ENCODE peak calls at places on chromosomes 2 and 18, in six cellular contexts. T, G, N, S, P and X are unnamed samples.

GRCh38 chr2:60364441-60364840 is 189.0 kb downstream of the BCL11A start:
- DNase-seq in T (no peak), G (no peak), N (no peak), S (no peak), P (peak; percentile 76), X (no peak)

GRCh38 chr2:11270891-11271290 is 73.5 kb downstream of the ROCK2 start:
- DNase-seq in T (no peak), G (no peak), N (peak; percentile 11), S (no peak), P (no peak), X (no peak)

GRCh38 chr2:183162362-183162761 is 38.1 kb downstream of the NUP35 start:
- DNase-seq in T (no peak), G (no peak), N (peak; percentile 30), S (no peak), P (no peak), X (no peak)

GRCh38 chr2:74464406-74464805 is 776 bp downstream of the MOGS start:
- DNase-seq in T (no peak), G (no peak), N (no peak), S (no peak), P (no peak), X (no peak)

GRCh38 chr2:27275211-27276150 is at the start of gene DNAJC5G:
- DNase-seq in T (no peak), G (no peak), N (no peak), S (no peak), P (no peak), X (no peak)

GRCh38 chr18:79139206-79139605 is 70.0 kb downstream of the ATP9B start:
- DNase-seq in T (no peak), G (no peak), N (no peak), S (no peak), P (no peak), X (no peak)

GRCh38 chr2:25228848-25229674 is 60.7 kb upstream of the POMC start:
- DNase-seq in T (no peak), G (peak; percentile 53), N (peak; percentile 75), S (peak; percentile 36), P (peak; percentile 46), X (no peak)

GRCh38 chr2:205686231-205687017 is 4.1 kb downstream of the NRP2 start:
- DNase-seq in T (no peak), G (no peak), N (no peak), S (no peak), P (no peak), X (no peak)

GRCh38 chr2:154455871-154456270 is 242.6 kb upstream of the KCNJ3 start:
- DNase-seq in T (no peak), G (no peak), N (peak; percentile 23), S (no peak), P (no peak), X (no peak)

GRCh38 chr2:237213325-237214040 is 127.8 kb downstream of the COPS8 start:
- DNase-seq in T (no peak), G (no peak), N (peak; percentile 90), S (no peak), P (no peak), X (no peak)

GRCh38 chr2:223772363-223772762 is 65.0 kb downstream of the AP1S3 start:
- DNase-seq in T (no peak), G (peak; percentile 74), N (no peak), S (no peak), P (no peak), X (no peak)

GRCh38 chr2:194087089-194087488 is 1569.9 kb upstream of the SLC39A10 start:
- DNase-seq in T (no peak), G (no peak), N (peak; percentile 10), S (no peak), P (no peak), X (no peak)

GRCh38 chr2:236366406-236366805 is 102.2 kb upstream of the ASB18 start:
- DNase-seq in T (no peak), G (no peak), N (no peak), S (no peak), P (no peak), X (no peak)

GRCh38 chr2:159497256-159497655 is 119.1 kb downstream of the BAZ2B start:
- DNase-seq in T (no peak), G (no peak), N (peak; percentile 86), S (no peak), P (no peak), X (no peak)

GRCh38 chr2:241617431-241618154 is 19.4 kb downstream of the THAP4 start:
- DNase-seq in T (no peak), G (no peak), N (no peak), S (no peak), P (peak; percentile 62), X (no peak)

GRCh38 chr2:9554841-9555337 is 741 bp downstream of the ADAM17 start:
- DNase-seq in T (peak; percentile 24), G (no peak), N (peak; percentile 93), S (no peak), P (peak; percentile 44), X (no peak)

GRCh38 chr2:52289776-52290175 is 1257.8 kb upstream of the NRXN1 start:
- DNase-seq in T (no peak), G (no peak), N (no peak), S (no peak), P (no peak), X (no peak)

GRCh38 chr2:7658486-7658885 is 741.3 kb downstream of the RNF144A start:
- DNase-seq in T (no peak), G (no peak), N (no peak), S (no peak), P (no peak), X (no peak)

GRCh38 chr2:25305809-25306208 is 35.9 kb downstream of the DNMT3A start:
- DNase-seq in T (no peak), G (peak; percentile 97), N (no peak), S (peak; percentile 38), P (peak; percentile 30), X (no peak)

GRCh38 chr2:228657807-228658402 is 476.4 kb upstream of the SPHKAP start:
- DNase-seq in T (no peak), G (peak; percentile 7), N (peak; percentile 74), S (no peak), P (peak; percentile 58), X (no peak)

GRCh38 chr2:177169810-177170514 is 42.6 kb upstream of the HNRNPA3 start:
- DNase-seq in T (no peak), G (no peak), N (peak; percentile 47), S (no peak), P (peak; percentile 94), X (no peak)

GRCh38 chr18:14947482-14948162 is 199.7 kb downstream of the ANKRD30B start:
- DNase-seq in T (no peak), G (no peak), N (no peak), S (no peak), P (no peak), X (no peak)

GRCh38 chr18:12908706-12909105 is 24.7 kb upstream of the PTPN2 start:
- DNase-seq in T (no peak), G (no peak), N (peak; percentile 55), S (no peak), P (no peak), X (no peak)

GRCh38 chr2:230877737-230878598 is 13.2 kb downstream of the ITM2C start:
- DNase-seq in T (no peak), G (no peak), N (no peak), S (no peak), P (no peak), X (no peak)

GRCh38 chr18:70126832-70127231 is 78.7 kb downstream of the RTTN start:
- DNase-seq in T (no peak), G (no peak), N (no peak), S (no peak), P (peak; percentile 45), X (no peak)

GRCh38 chr18:56560992-56561391 is 77.4 kb downstream of the TXNL1 start:
- DNase-seq in T (no peak), G (no peak), N (no peak), S (no peak), P (no peak), X (no peak)

GRCh38 chr2:176170606-176171005 is 13.5 kb downstream of the HOXD3 start:
- DNase-seq in T (no peak), G (no peak), N (no peak), S (no peak), P (no peak), X (no peak)

GRCh38 chr2:196983934-196984333 is 57.4 kb upstream of the PGAP1 start:
- DNase-seq in T (no peak), G (no peak), N (peak; percentile 65), S (no peak), P (no peak), X (no peak)

GRCh38 chr2:46922049-46922448 is 6.4 kb upstream of the MCFD2 start:
- DNase-seq in T (no peak), G (no peak), N (no peak), S (no peak), P (no peak), X (no peak)

GRCh38 chr18:40739029-40739428 is 1216.0 kb upstream of the PIK3C3 start:
- DNase-seq in T (no peak), G (no peak), N (no peak), S (no peak), P (no peak), X (no peak)

GRCh38 chr18:23547806-23548205 is 38.5 kb downstream of the NPC1 start:
- DNase-seq in T (no peak), G (no peak), N (no peak), S (no peak), P (no peak), X (no peak)

GRCh38 chr2:95346236-95346737 is 49.1 kb downstream of the KCNIP3 start:
- DNase-seq in T (no peak), G (no peak), N (peak; percentile 45), S (no peak), P (no peak), X (no peak)

GRCh38 chr2:230829293-230829692 is 35.4 kb upstream of the ITM2C start:
- DNase-seq in T (no peak), G (no peak), N (no peak), S (no peak), P (no peak), X (no peak)

GRCh38 chr2:43368483-43369385 is 142.3 kb upstream of the ZFP36L2 start:
- DNase-seq in T (no peak), G (no peak), N (peak; percentile 77), S (no peak), P (no peak), X (no peak)

GRCh38 chr2:239400000-239400831 is 604 bp downstream of the HDAC4 start:
- DNase-seq in T (no peak), G (no peak), N (no peak), S (no peak), P (no peak), X (no peak)

GRCh38 chr18:33107511-33107910 is 333.0 kb downstream of the CCDC178 start:
- DNase-seq in T (no peak), G (no peak), N (no peak), S (no peak), P (no peak), X (no peak)

GRCh38 chr2:188307850-188308283 is 16.2 kb downstream of the GULP1 start:
- DNase-seq in T (no peak), G (no peak), N (no peak), S (no peak), P (no peak), X (no peak)

GRCh38 chr2:147636238-147636887 is 208.5 kb upstream of the ACVR2A start:
- DNase-seq in T (no peak), G (no peak), N (peak; percentile 81), S (no peak), P (no peak), X (no peak)

GRCh38 chr2:26630235-26630634 is 10.9 kb downstream of the CIB4 start:
- DNase-seq in T (no peak), G (no peak), N (no peak), S (no peak), P (no peak), X (no peak)

GRCh38 chr2:130185436-130185835 is 3.4 kb downstream of the MZT2B start:
- DNase-seq in T (no peak), G (no peak), N (no peak), S (no peak), P (no peak), X (no peak)